ENCODE peak calls at places on chromosomes 11 and 22, in ten cellular contexts. V is heart left ventricle; T is left lobe of liver; L is caudate nucleus; J is DMS 273 treated with DMSO at 0.1 percent for 48 hours; Y is GOT3; X is Caco-2; K is GM04504; M is D341Med; E is stimulated activated CD4-positive, alpha-beta T cell treated with anti-CD3 and anti-CD28 coated beads, Interleukin-12 subunit alpha, Interleukin-12 subunit beta, amount 100 ng/mL, for 24 hours. U is an unnamed sample.
A peak's percentile ranks its signal among the peaks of the same experiment; 100 is the strongest.

GRCh38 chr11:69510471-69511357 is 29.3 kb downstream of the LINC01488 start:
- DNase-seq in V (no peak), T (no peak), L (no peak), J (no peak), Y (no peak), X (no peak), K (no peak), M (no peak), E (no peak), U (no peak)

GRCh38 chr11:24637520-24637919 is 140.7 kb downstream of the LUZP2 start:
- DNase-seq in V (no peak), T (no peak), L (no peak), J (no peak), Y (no peak), X (peak; percentile 5), K (no peak), M (no peak), E (no peak), U (no peak)

GRCh38 chr11:69477111-69477510 is 4.4 kb upstream of the LINC01488 start:
- DNase-seq in V (no peak), T (no peak), L (no peak), J (no peak), Y (no peak), X (no peak), K (no peak), M (no peak), E (no peak), U (no peak)

GRCh38 chr22:47631571-47632102 is 869.2 kb downstream of the TBC1D22A start:
- DNase-seq in V (no peak), T (peak; percentile 24), L (no peak), J (no peak), Y (no peak), X (peak; percentile 90), K (no peak), M (no peak), E (no peak), U (no peak)

GRCh38 chr11:71062199-71062598 is 190.2 kb downstream of the SHANK2 start:
- DNase-seq in V (no peak), T (no peak), L (no peak), J (no peak), Y (no peak), X (no peak), K (no peak), M (no peak), E (no peak), U (no peak)

GRCh38 chr11:76623884-76624419 is 46.6 kb downstream of the LRRC32 start:
- DNase-seq in V (no peak), T (no peak), L (no peak), J (no peak), Y (no peak), X (no peak), K (no peak), M (no peak), E (no peak), U (no peak)

GRCh38 chr11:47977651-47978050 is 2.7 kb upstream of the PTPRJ start:
- DNase-seq in V (no peak), T (peak; percentile 62), L (no peak), J (no peak), Y (no peak), X (no peak), K (no peak), M (no peak), E (no peak), U (no peak)

GRCh38 chr22:24002849-24003248 is 2.4 kb downstream of the GSTT4 start:
- DNase-seq in V (no peak), T (no peak), L (no peak), J (no peak), Y (no peak), X (no peak), K (no peak), M (no peak), E (no peak), U (no peak)

GRCh38 chr11:14645985-14646900 is 2.6 kb downstream of the PDE3B start:
- DNase-seq in V (no peak), T (no peak), L (no peak), J (no peak), Y (no peak), X (no peak), K (no peak), M (no peak), E (no peak), U (no peak)

GRCh38 chr11:91960770-91961169 is 263.8 kb upstream of the FAT3 start:
- DNase-seq in V (no peak), T (no peak), L (no peak), J (no peak), Y (no peak), X (no peak), K (no peak), M (no peak), E (no peak), U (no peak)

GRCh38 chr22:24140357-24140756 is 40.9 kb upstream of the SUSD2 start:
- DNase-seq in V (no peak), T (no peak), L (no peak), J (no peak), Y (no peak), X (no peak), K (no peak), M (no peak), E (no peak), U (no peak)

GRCh38 chr11:57230316-57230715 is 6.7 kb downstream of the APLNR start:
- DNase-seq in V (no peak), T (no peak), L (no peak), J (no peak), Y (no peak), X (no peak), K (no peak), M (no peak), E (no peak), U (no peak)

GRCh38 chr11:95293116-95293515 is 62.1 kb upstream of the SESN3 start:
- DNase-seq in V (no peak), T (no peak), L (no peak), J (no peak), Y (no peak), X (no peak), K (no peak), M (no peak), E (no peak), U (no peak)

GRCh38 chr11:104120493-104121200 is 43.3 kb downstream of the PDGFD start:
- DNase-seq in V (no peak), T (no peak), L (no peak), J (no peak), Y (no peak), X (peak; percentile 9), K (no peak), M (no peak), E (no peak), U (peak; percentile 39)

GRCh38 chr11:86099727-86100320 is 30.9 kb upstream of the PICALM start:
- DNase-seq in V (no peak), T (no peak), L (no peak), J (no peak), Y (no peak), X (no peak), K (no peak), M (no peak), E (no peak), U (peak; percentile 83)

U was measured in kidney tubule cell.